ENCODE peak calls at places on chromosomes 4 and X, in five cellular contexts. S is foreskin fibroblast, N is tibial nerve, A is fibroblast of mammary gland, F is lower lobe of right lung. Z is an unnamed sample.

GRCh38 chrX:46812445-46812844 is 24.4 kb upstream of the RP2 start:
- DNase-seq in N (no peak), A (no peak), S (no peak), F (no peak), Z (no peak)

GRCh38 chr4:117700111-117700892 is 334.0 kb upstream of the NDST3 start:
- DNase-seq in N (no peak), S (no peak), F (no peak), A (no peak), Z (no peak)

GRCh38 chr4:151912626-151913025 is 151.8 kb upstream of the GATB start:
- DNase-seq in A (no peak), S (no peak), F (no peak), N (no peak), Z (no peak)

GRCh38 chrX:10966057-10966456 is 145.1 kb upstream of the HCCS start:
- DNase-seq in F (no peak), N (no peak), S (no peak), A (no peak), Z (no peak)

GRCh38 chr4:139672215-139672614 is 6.6 kb downstream of the MGST2 start:
- DNase-seq in S (no peak), N (no peak), F (no peak), A (no peak), Z (no peak)

GRCh38 chr4:8279321-8280157 is 10.0 kb downstream of the HTRA3 start:
- DNase-seq in A (no peak), F (no peak), N (no peak), S (no peak), Z (no peak)

GRCh38 chrX:130788786-130789581 is 114.0 kb downstream of the ENOX2 start:
- DNase-seq in F (no peak), S (no peak), A (no peak), N (no peak), Z (no peak)

GRCh38 chr4:121195649-121196048 is 31.5 kb upstream of the TNIP3 start:
- DNase-seq in F (no peak), N (no peak), A (no peak), S (no peak), Z (no peak)

GRCh38 chr4:113899260-113900177 is 79.9 kb downstream of the ARSJ start:
- DNase-seq in N (no peak), F (no peak), A (no peak), S (no peak), Z (no peak)

GRCh38 chr4:165945991-165946390 is 73.0 kb downstream of the TLL1 start:
- DNase-seq in S (no peak), F (no peak), A (no peak), N (no peak), Z (no peak)

DNA sequence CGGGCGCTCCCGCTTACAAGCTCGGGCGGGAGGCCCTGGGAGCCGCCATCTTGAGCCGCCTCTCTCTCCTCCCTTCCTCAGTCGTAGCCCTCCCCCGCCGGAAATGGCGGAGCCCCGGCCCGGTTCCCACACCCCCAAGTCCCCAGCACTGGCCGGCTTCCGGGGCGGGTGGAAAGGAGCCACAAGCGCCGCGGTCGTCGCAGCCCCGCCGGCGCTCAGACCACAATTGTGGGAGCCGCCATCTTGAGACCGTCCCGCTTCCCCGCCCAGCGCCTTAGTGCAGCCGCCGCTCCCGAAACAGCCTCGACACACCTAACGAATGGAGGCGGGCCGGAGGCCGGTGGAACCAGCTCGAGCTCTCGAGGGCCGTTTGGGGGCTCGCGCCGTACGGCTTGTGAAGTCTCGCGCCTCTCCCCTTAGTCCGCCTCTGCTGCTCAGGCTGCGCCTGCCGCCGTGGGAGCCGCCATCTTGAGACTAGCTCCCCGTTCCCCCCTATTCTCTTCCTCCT is 440 bp downstream of the HCFC1 start:
- DNase-seq in A (peak; percentile 87), S (peak; percentile 94), N (peak; percentile 70), F (peak; percentile 91), Z (peak; percentile 95)
- TF ChIP-seq CTCF in A (no peak), S (no peak), N (no peak), F (no peak), Z (no peak)

GRCh38 chr4:153034681-153035080 is 98.6 kb downstream of the FHDC1 start:
- DNase-seq in S (no peak), N (no peak), A (no peak), F (no peak), Z (no peak)

GRCh38 chr4:153039542-153040185 is 103.5 kb downstream of the FHDC1 start:
- DNase-seq in F (no peak), S (no peak), N (no peak), A (no peak), Z (no peak)

GRCh38 chr4:153040677-153041076 is 104.6 kb downstream of the FHDC1 start:
- DNase-seq in F (no peak), N (no peak), A (no peak), S (no peak), Z (no peak)

GRCh38 chr4:153036931-153037330 is 100.8 kb downstream of the FHDC1 start:
- DNase-seq in A (peak; percentile 26), S (no peak), N (no peak), F (no peak), Z (no peak)

DNA sequence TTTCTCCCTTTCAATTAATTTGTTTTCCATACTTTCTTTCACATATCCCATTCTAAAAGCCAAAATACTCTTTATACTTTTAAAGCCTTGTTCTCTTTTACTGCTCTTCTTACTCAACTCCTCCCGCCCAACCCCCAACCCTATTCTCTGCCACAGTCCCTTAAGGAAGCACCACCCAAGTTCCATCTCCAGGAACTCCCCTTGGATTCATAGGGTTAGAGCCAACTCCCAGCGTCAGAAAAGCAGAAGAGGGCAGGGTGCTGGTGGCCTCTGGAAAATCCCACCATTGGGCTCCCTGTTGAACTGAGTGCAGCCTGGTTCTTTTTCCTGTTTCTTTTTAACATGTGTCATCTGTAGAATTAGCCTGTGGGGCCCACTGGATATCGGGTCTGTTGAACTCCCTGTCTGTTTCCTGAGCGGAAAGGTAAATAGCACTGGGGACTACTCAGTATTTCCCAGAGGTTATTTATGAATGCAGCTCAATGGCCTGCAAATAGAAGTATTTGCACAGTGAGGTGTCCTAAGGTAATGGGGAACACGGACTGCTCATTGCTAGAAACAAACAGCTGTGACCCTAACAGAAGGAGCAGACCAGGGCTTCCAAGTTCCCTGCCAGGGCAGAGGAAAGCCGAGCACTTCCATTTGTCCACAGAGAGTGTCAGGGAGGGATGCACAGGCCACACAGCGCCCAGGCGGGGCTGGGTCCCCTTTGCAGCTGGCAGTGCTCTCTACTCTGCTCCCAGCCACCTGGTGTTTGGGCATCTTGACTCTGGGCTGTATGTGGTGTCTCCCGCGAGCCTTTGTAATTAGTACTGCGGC is 102.6 kb downstream of the FHDC1 start:
- DNase-seq in S (no peak), F (no peak), A (no peak), N (no peak), Z (no peak)
- H3K4me3 ChIP-seq in S (no peak overlapping the region), F (no peak overlapping the region), A (no peak overlapping the region), N (no peak overlapping the region), Z (no peak overlapping the region)

DNA sequence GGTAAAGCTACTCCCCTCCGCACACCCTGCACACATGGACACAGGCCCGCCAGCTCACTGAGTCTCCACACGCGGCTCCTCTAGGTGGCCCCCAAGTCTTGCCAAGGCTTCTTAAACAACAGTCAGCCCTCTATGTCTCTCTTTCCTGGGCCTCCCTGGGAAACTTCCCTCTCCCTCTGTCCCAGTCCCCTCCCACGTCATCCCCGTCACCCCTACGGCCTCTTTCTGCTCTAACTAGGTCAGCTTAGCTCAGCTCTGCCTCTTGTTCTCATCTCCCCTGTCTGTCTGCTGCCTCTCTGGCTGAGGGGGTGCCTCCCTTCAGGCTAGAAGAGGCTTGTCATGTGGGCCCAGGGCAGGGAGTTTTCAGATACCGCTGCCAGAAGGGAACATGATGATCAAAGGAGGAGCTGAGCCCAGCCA is 38.8 kb downstream of the SEPTIN6 start:
- DNase-seq in N (peak; percentile 53), F (no peak), S (peak; percentile 69), A (peak; percentile 87), Z (peak; percentile 61)
- TF ChIP-seq CTCF in N (no peak), F (no peak), S (peak; percentile 11), A (peak; percentile 27), Z (peak; percentile 21)

GRCh38 chrX:16771483-16772398 is 14.5 kb upstream of the TXLNG start:
- DNase-seq in A (peak; percentile 88), S (peak; percentile 52), F (no peak), N (no peak), Z (peak; percentile 91)
- H3K4me3 ChIP-seq in A (no peak overlapping the region), S (no peak overlapping the region), F (no peak overlapping the region), N (no peak overlapping the region), Z (no peak overlapping the region)

GRCh38 chrX:124223524-124223923 is 108.9 kb upstream of the TEX13D start:
- DNase-seq in N (no peak), F (no peak), S (no peak), A (no peak), Z (no peak)
- TF ChIP-seq CTCF in N (no peak), F (no peak), S (no peak), A (no peak), Z (peak; percentile 11)

DNA sequence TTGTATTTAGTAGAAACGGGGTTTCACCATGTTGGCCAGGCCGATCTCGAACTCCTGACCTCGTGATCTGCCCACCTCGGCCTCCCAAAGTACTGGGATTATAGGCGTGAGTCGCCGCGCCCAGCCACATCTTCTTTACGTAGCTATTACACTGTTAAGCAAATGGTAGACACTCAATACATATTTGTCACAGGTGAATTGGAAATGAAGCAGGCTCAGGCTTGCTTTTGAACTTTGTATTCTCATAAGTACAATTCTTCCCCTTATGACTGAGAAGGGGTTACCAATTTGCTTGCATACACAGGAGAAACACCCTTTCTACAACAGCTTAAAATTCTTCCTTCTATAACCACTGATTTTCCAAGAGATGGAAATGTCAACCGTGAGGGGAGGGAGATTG is 787 bp upstream of the SRPX2 start:
- DNase-seq in F (no peak), N (no peak), S (no peak), A (no peak), Z (no peak)
- H3K4me3 ChIP-seq in F (no peak overlapping the region), N (no peak overlapping the region), S (no peak overlapping the region), A (no peak overlapping the region), Z (no peak overlapping the region)

DNA sequence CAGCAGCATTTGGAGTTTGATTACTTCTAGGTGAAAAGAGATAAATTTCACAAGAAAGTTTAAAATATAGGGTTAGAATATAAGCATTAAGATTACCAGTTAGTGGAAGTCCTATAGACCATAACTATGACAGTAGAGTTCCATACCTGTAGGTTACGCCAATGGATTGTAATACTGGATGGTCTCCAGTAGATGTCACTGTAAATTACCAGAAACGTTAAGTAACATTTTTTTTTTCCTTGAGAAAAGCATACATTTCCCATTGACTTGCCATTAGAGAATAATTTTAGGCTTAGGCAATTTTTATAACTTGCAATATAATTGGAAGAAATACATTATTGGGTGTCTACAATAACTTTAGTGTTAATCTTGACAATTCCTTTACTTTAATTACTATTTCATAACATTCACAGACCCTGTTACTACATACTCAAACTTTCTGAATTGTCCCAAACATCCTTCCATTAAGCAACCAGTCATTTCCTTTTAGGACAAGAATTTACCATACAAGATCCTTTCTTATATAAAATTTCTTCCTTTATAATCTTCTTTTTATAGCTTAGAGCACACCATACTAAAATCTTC is 304.1 kb upstream of the TECRL start:
- DNase-seq in F (no peak), A (peak; percentile 30), S (peak; percentile 0), N (no peak), Z (peak; percentile 51)
- TF ChIP-seq CTCF in F (peak; percentile 42), A (peak; percentile 49), S (peak; percentile 21), N (peak; percentile 18), Z (peak; percentile 51)

DNA sequence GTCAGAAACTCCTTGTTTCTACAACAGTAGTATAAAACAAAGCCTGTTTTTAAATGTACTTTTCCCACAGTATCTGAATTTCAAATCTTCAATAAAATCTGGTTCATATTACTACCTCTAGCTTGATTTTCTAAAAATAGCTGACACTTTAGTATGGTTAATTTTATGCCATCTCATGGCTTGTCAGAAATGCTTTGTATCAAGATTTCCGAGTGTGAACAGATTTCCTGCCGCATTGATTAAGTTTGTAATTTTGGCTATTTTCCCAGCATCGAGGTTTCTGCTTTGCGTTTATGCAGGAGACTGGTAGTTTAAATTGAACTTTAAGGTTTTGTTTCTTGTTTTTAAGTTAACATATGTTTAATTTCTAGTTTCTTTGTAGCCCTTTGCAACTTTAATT is 44.2 kb downstream of the CLCN3 start:
- DNase-seq in F (no peak), S (no peak), N (no peak), A (no peak), Z (no peak)
- H3K4me3 ChIP-seq in F (no peak overlapping the region), S (no peak overlapping the region), N (no peak overlapping the region), A (no peak overlapping the region), Z (no peak overlapping the region)

GRCh38 chr4:55008166-55009056 is 117.0 kb downstream of the KDR start:
- DNase-seq in F (no peak), N (no peak), S (peak; percentile 6), A (peak; percentile 16), Z (no peak)
- TF ChIP-seq CTCF in F (peak; percentile 30), N (no peak), S (peak; percentile 31), A (peak; percentile 49), Z (peak; percentile 45)

Z was measured in astrocyte of the spinal cord.